ENCODE peak calls at places on chromosomes 11 and 22, in seven cellular contexts. P, V, J, E, W, Z and G are unnamed samples.

GRCh38 chr11:61092280-61092766 is 10.0 kb upstream of the CD5 start:
- DNase-seq in W (peak), Z (no peak), J (no peak), P (peak), E (no peak), V (no peak), G (no peak)

GRCh38 chr11:13772223-13773046 is 104.0 kb downstream of the FAR1 start:
- DNase-seq in V (peak), W (peak), E (peak), P (peak), Z (peak), J (peak), G (no peak)

GRCh38 chr22:21070690-21071615 is 25.2 kb downstream of the LRRC74B start:
- DNase-seq in J (no peak), V (no peak), P (no peak), E (no peak), Z (no peak), W (no peak), G (peak)

GRCh38 chr11:114668109-114668508 is 10.2 kb upstream of the NXPE2 start:
- DNase-seq in W (no peak), V (no peak), J (no peak), E (no peak), P (peak), Z (no peak), G (no peak)

GRCh38 chr22:45602824-45603301 is 68.8 kb upstream of the ATXN10 start:
- DNase-seq in V (peak), W (peak), J (peak), P (peak), Z (no peak), E (no peak), G (peak)

GRCh38 chr22:46800102-46800857 is 37.8 kb downstream of the TBC1D22A start:
- DNase-seq in J (no peak), W (no peak), E (no peak), Z (no peak), P (no peak), V (no peak), G (no peak)

GRCh38 chr11:77799338-77799737 is 21.2 kb downstream of the RSF1 start:
- DNase-seq in E (no peak), W (no peak), Z (no peak), P (no peak), J (no peak), V (no peak), G (no peak)

GRCh38 chr11:64138413-64138812 is 27.5 kb downstream of the MACROD1 start:
- DNase-seq in W (no peak), Z (no peak), P (no peak), E (no peak), J (no peak), V (no peak), G (no peak)

GRCh38 chr11:76329983-76330382 is 50.9 kb downstream of the THAP12 start:
- DNase-seq in Z (no peak), W (no peak), J (no peak), P (peak), V (no peak), E (no peak), G (peak)

GRCh38 chr22:30327864-30328345 is 1.2 kb upstream of the TBC1D10A start:
- DNase-seq in J (peak), P (peak), E (no peak), Z (no peak), V (no peak), W (peak), G (peak)

GRCh38 chr11:65152157-65152556 is 17.8 kb upstream of the SYVN1 start:
- DNase-seq in E (no peak), J (peak), P (no peak), Z (no peak), V (no peak), W (no peak), G (no peak)

GRCh38 chr11:67405196-67405567 is 1.3 kb downstream of the TBC1D10C start:
- DNase-seq in P (no peak), Z (no peak), V (no peak), E (no peak), W (no peak), J (no peak), G (no peak)

GRCh38 chr11:102926517-102926916 is 29.0 kb downstream of the MMP13 start:
- DNase-seq in P (no peak), V (no peak), E (no peak), Z (no peak), W (no peak), J (no peak), G (no peak)

GRCh38 chr22:40107756-40108437 is 69.8 kb upstream of the TNRC6B start:
- DNase-seq in P (peak), W (peak), Z (peak), V (no peak), E (no peak), J (peak), G (no peak)

GRCh38 chr11:2518112-2518982 is 73.5 kb downstream of the KCNQ1 start:
- DNase-seq in Z (no peak), P (no peak), E (no peak), V (no peak), J (no peak), W (no peak), G (peak)

GRCh38 chr11:80186687-80187086 is 745.9 kb upstream of the TENM4 start:
- DNase-seq in V (no peak), J (peak), E (no peak), W (no peak), P (no peak), Z (no peak), G (no peak)

GRCh38 chr11:126451211-126451802 is 95.8 kb downstream of the ST3GAL4 start:
- DNase-seq in E (no peak), V (no peak), J (no peak), Z (no peak), P (no peak), W (no peak), G (no peak)

GRCh38 chr11:32231909-32232493 is 141.1 kb downstream of the RCN1 start:
- DNase-seq in V (peak), E (peak), J (peak), W (peak), P (peak), Z (peak), G (peak)

GRCh38 chr11:115676768-115677167 is 172.6 kb upstream of the CADM1 start:
- DNase-seq in Z (peak), W (peak), J (peak), V (no peak), P (peak), E (no peak), G (no peak)

GRCh38 chr11:18280438-18281046 is 14.5 kb downstream of the SAA1 start:
- DNase-seq in P (no peak), Z (no peak), V (no peak), E (no peak), W (no peak), J (no peak), G (no peak)

GRCh38 chr11:83510530-83511449 is 224.6 kb upstream of the CCDC90B start:
- DNase-seq in Z (no peak), P (no peak), W (peak), V (no peak), E (no peak), J (peak), G (no peak)

GRCh38 chr11:72333657-72334056 is 89.7 kb upstream of the PHOX2A start:
- DNase-seq in J (peak), P (peak), E (peak), Z (no peak), V (peak), W (no peak), G (peak)

GRCh38 chr22:21443735-21444421 is 23.3 kb upstream of the TMEM191C start:
- DNase-seq in E (no peak), J (no peak), W (no peak), V (no peak), Z (no peak), P (no peak), G (peak)

GRCh38 chr11:16770016-16770415 is 31.6 kb downstream of the C11orf58 start:
- DNase-seq in W (no peak), E (no peak), P (no peak), Z (no peak), J (no peak), V (no peak), G (no peak)

GRCh38 chr22:19522190-19522880 is 1.9 kb downstream of the CLDN5 start:
- DNase-seq in Z (no peak), E (no peak), J (no peak), V (no peak), W (no peak), P (peak), G (peak)

GRCh38 chr11:28209906-28210305 is 101.7 kb downstream of the METTL15 start:
- DNase-seq in P (no peak), J (no peak), V (no peak), E (no peak), W (no peak), Z (no peak), G (no peak)

GRCh38 chr11:76773921-76774361 is 9.2 kb upstream of the TSKU start:
- DNase-seq in E (no peak), J (no peak), W (no peak), Z (no peak), V (no peak), P (peak), G (no peak)

GRCh38 chr11:122042981-122043380 is 73.0 kb downstream of the BLID start:
- DNase-seq in J (peak), E (no peak), Z (peak), W (peak), V (no peak), P (no peak), G (no peak)

GRCh38 chr22:50197856-50198623 is 2.8 kb upstream of the SELENOO start:
- DNase-seq in W (no peak), J (no peak), E (no peak), P (no peak), Z (no peak), V (no peak), G (no peak)

GRCh38 chr22:50197000-50197800 is 3.6 kb upstream of the SELENOO start:
- DNase-seq in W (no peak), Z (no peak), J (no peak), E (no peak), V (no peak), P (no peak), G (no peak)

GRCh38 chr22:50199836-50200332 is 927 bp upstream of the SELENOO start:
- DNase-seq in V (no peak), P (peak), J (peak), E (no peak), Z (no peak), W (peak), G (peak)

GRCh38 chr22:50199251-50199721 is 1.5 kb upstream of the SELENOO start:
- DNase-seq in Z (no peak), J (no peak), V (no peak), P (no peak), W (no peak), E (no peak), G (no peak)

GRCh38 chr22:50198624-50199017 is 2.2 kb upstream of the SELENOO start:
- DNase-seq in W (no peak), V (no peak), Z (no peak), P (no peak), E (no peak), J (no peak), G (no peak)
- H3K4me2 ChIP-seq in W (no peak), V (no peak), Z (no peak), P (no peak), E (no peak), J (no peak), G (no peak)

DNA sequence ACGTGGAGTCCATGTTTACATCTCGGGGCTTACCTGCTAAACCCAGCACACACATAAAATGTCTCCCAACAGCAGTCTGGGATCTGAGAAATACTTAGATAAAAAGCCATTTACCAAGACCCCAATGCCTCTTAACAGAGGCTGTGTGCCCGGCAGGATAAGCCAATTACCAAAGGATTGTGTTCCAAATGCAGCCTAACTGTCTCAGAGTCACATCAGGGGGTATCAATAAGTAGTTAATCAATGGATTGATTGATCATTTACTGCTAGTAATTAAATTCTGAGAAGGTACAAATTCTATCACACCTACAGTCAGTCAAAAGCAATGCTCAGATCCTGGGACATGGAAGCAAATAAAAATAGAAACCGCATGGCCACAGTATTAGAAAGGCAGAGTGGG is 125.6 kb downstream of the DSCAML1 start:
- DNase-seq in W (no peak), E (no peak), J (no peak), V (no peak), P (no peak), Z (no peak), G (no peak)
- H3K4ac ChIP-seq in W (no peak), E (no peak), J (no peak), V (no peak), P (no peak), Z (no peak), G (no peak)

DNA sequence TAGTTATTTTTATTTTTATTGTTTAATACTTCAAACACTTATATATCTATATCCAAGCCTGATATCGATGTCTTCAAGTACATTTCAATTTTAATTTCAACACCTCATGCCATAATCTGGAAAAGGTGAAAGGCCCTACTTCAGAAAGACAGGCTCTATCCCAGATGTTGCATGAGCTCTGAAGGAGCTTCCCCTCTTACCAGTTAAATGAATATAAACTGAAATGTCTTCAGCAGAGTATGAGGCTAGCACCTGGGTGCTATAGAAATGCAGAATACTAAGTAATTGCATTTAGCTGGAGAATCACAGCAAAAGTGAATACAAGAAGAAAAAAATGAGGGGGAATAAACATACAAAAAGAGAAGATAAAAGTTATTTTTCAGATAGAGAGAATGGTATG is 11.5 kb upstream of the GRIA4 start:
- DNase-seq in E (no peak), V (no peak), Z (no peak), W (no peak), J (no peak), P (no peak), G (no peak)
- H3K23ac ChIP-seq in E (no peak), V (no peak), Z (no peak), W (no peak), J (no peak), P (no peak), G (no peak)

DNA sequence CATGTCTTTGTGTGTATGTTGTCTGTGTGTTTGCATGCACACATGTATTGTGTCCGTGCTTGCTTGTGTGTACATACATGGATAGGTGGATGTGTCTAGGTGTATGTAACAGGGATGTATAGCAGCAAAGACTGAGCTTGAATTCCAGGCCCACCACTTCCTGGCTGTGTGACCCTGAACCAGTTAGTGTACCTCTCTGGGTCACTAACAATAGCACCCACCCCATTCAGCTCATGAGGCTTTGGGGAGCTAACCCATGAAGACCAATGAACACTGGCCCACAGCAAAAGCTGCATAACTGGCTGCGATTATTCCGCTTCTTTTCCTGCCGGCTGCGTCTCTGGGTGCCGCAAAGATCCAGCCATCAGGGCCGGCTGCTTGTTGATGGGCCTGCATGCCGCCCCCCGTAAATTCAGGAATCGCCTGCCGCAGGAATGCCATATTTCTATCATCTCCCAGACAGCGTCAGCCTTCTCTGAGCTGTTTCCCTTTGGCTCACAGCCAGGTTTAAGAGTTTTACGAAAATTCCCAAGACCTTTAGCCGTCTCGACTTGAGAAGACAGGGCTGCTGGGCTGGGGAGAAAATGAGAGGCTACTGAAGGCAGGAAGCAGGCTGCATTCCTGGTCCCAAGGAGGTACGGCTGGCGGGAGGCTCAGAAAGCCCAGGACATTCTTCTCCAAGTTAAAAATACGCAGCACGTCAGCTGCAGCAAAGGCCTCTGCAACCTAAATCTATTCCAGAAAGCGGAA is 224.6 kb downstream of the MN1 start:
- DNase-seq in J (peak), P (no peak), W (no peak), E (no peak), V (no peak), Z (peak), G (no peak)
- H3K4me2 ChIP-seq in J (no peak), P (no peak), W (no peak), E (no peak), V (no peak), Z (no peak), G (no peak)

GRCh38 chr11:62401356-62401755 is 17.5 kb upstream of the SCGB1A1 start:
- DNase-seq in E (no peak), P (no peak), V (no peak), W (no peak), Z (no peak), J (no peak), G (no peak)

GRCh38 chr11:62399868-62400245 is 19.0 kb upstream of the SCGB1A1 start:
- DNase-seq in V (no peak), J (no peak), P (no peak), E (no peak), Z (no peak), W (no peak), G (no peak)

GRCh38 chr11:62400281-62400680 is 18.6 kb upstream of the SCGB1A1 start:
- DNase-seq in J (no peak), W (no peak), E (no peak), Z (no peak), V (no peak), P (no peak), G (no peak)

GRCh38 chr11:62401781-62402180 is 17.1 kb upstream of the SCGB1A1 start:
- DNase-seq in J (no peak), E (no peak), W (no peak), P (no peak), Z (no peak), V (no peak), G (no peak)

DNA sequence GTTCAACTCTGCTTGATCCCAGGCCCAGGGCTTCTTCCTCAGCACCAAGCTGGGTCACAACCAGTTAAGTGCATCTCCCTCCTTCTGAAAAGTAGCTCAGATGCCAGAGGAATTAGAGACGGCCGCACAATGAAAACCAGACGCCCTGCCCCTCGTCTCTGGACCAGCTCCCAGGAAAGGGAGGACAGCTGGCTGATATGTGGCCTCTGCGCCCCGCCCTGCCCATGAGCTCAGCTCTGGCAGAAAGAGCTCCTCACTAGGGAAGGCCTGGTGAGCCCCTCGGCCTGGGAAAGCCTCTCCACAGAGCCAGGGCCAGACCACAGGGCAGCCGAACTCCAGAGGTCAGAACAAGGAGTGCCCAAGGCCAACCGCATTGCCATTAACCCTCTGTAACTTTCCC is 18.1 kb upstream of the SCGB1A1 start:
- DNase-seq in W (no peak), V (no peak), Z (peak), J (peak), E (no peak), P (no peak), G (no peak)
- H3K4ac ChIP-seq in W (no peak), V (no peak), Z (peak), J (no peak), E (no peak), P (no peak), G (no peak)